ENCODE peak calls at places on chromosomes 4 and X, in ten cellular contexts. One of them, this sample, is unnamed.

GRCh38 chr4:124118061-124118460 is 594.5 kb downstream of the ANKRD50 start:
- DNase-seq in GM12878: no peak
- DNase-seq in mesenchymal stem cell: no peak
- DNase-seq in central memory CD8-positive, alpha-beta T cell: no peak
- DNase-seq in ureter: no peak
- DNase-seq in NCI-H1694 treated with DMSO at 0.1 percent for 48 hours: no peak
- DNase-seq in heart left ventricle: no peak
- DNase-seq in stimulated activated CD8-positive, alpha-beta memory T cell treated with anti-CD3 and anti-CD28 coated beads, Interleukin-15, amount 100 ng/mL, for 24 hours: no peak
- DNase-seq in T-helper 1 cell: no peak
- DNase-seq in H9: no peak
- DNase-seq in this sample: no peak

GRCh38 chr4:169791527-169792156 is 33.9 kb upstream of the HPF1 start:
- DNase-seq in mesenchymal stem cell: peak
- DNase-seq in stimulated activated CD8-positive, alpha-beta memory T cell treated with anti-CD3 and anti-CD28 coated beads, Interleukin-15, amount 100 ng/mL, for 24 hours: peak
- DNase-seq in NCI-H1694 treated with DMSO at 0.1 percent for 48 hours: peak
- DNase-seq in H9: peak
- DNase-seq in ureter: peak
- DNase-seq in heart left ventricle: peak
- DNase-seq in T-helper 1 cell: no peak
- DNase-seq in central memory CD8-positive, alpha-beta T cell: no peak
- DNase-seq in GM12878: no peak
- DNase-seq in this sample: no peak

GRCh38 chrX:69024931-69025330 is 140.3 kb downstream of the PJA1 start:
- DNase-seq in mesenchymal stem cell: peak
- DNase-seq in H9: peak
- DNase-seq in stimulated activated CD8-positive, alpha-beta memory T cell treated with anti-CD3 and anti-CD28 coated beads, Interleukin-15, amount 100 ng/mL, for 24 hours: no peak
- DNase-seq in ureter: peak
- DNase-seq in GM12878: no peak
- DNase-seq in heart left ventricle: peak
- DNase-seq in T-helper 1 cell: no peak
- DNase-seq in central memory CD8-positive, alpha-beta T cell: no peak
- DNase-seq in NCI-H1694 treated with DMSO at 0.1 percent for 48 hours: no peak
- DNase-seq in this sample: no peak

GRCh38 chr4:177511611-177512010 is 69.4 kb upstream of the AGA start:
- DNase-seq in NCI-H1694 treated with DMSO at 0.1 percent for 48 hours: no peak
- DNase-seq in central memory CD8-positive, alpha-beta T cell: no peak
- DNase-seq in mesenchymal stem cell: no peak
- DNase-seq in GM12878: no peak
- DNase-seq in ureter: peak
- DNase-seq in stimulated activated CD8-positive, alpha-beta memory T cell treated with anti-CD3 and anti-CD28 coated beads, Interleukin-15, amount 100 ng/mL, for 24 hours: no peak
- DNase-seq in H9: no peak
- DNase-seq in heart left ventricle: no peak
- DNase-seq in T-helper 1 cell: no peak
- DNase-seq in this sample: no peak

GRCh38 chr4:1200425-1201035 is 28.1 kb upstream of the SPON2 start:
- DNase-seq in mesenchymal stem cell: peak
- DNase-seq in stimulated activated CD8-positive, alpha-beta memory T cell treated with anti-CD3 and anti-CD28 coated beads, Interleukin-15, amount 100 ng/mL, for 24 hours: no peak
- DNase-seq in ureter: peak
- DNase-seq in central memory CD8-positive, alpha-beta T cell: no peak
- DNase-seq in H9: peak
- DNase-seq in GM12878: no peak
- DNase-seq in NCI-H1694 treated with DMSO at 0.1 percent for 48 hours: peak
- DNase-seq in T-helper 1 cell: no peak
- DNase-seq in heart left ventricle: peak
- DNase-seq in this sample: peak

GRCh38 chr4:47686294-47686872 is 151.5 kb downstream of the CORIN start:
- DNase-seq in T-helper 1 cell: peak
- DNase-seq in heart left ventricle: peak
- DNase-seq in mesenchymal stem cell: peak
- DNase-seq in central memory CD8-positive, alpha-beta T cell: peak
- DNase-seq in stimulated activated CD8-positive, alpha-beta memory T cell treated with anti-CD3 and anti-CD28 coated beads, Interleukin-15, amount 100 ng/mL, for 24 hours: peak
- DNase-seq in H9: peak
- DNase-seq in GM12878: peak
- DNase-seq in NCI-H1694 treated with DMSO at 0.1 percent for 48 hours: peak
- DNase-seq in ureter: no peak
- DNase-seq in this sample: peak

GRCh38 chr4:52939739-52940138 is 77.6 kb downstream of the RASL11B start:
- DNase-seq in T-helper 1 cell: no peak
- DNase-seq in ureter: no peak
- DNase-seq in stimulated activated CD8-positive, alpha-beta memory T cell treated with anti-CD3 and anti-CD28 coated beads, Interleukin-15, amount 100 ng/mL, for 24 hours: no peak
- DNase-seq in heart left ventricle: no peak
- DNase-seq in mesenchymal stem cell: no peak
- DNase-seq in GM12878: no peak
- DNase-seq in H9: no peak
- DNase-seq in central memory CD8-positive, alpha-beta T cell: no peak
- DNase-seq in NCI-H1694 treated with DMSO at 0.1 percent for 48 hours: peak
- DNase-seq in this sample: no peak

GRCh38 chr4:109609431-109609830 is 49.4 kb downstream of the MCUB start:
- DNase-seq in NCI-H1694 treated with DMSO at 0.1 percent for 48 hours: no peak
- DNase-seq in ureter: no peak
- DNase-seq in T-helper 1 cell: no peak
- DNase-seq in GM12878: no peak
- DNase-seq in H9: no peak
- DNase-seq in heart left ventricle: no peak
- DNase-seq in central memory CD8-positive, alpha-beta T cell: no peak
- DNase-seq in stimulated activated CD8-positive, alpha-beta memory T cell treated with anti-CD3 and anti-CD28 coated beads, Interleukin-15, amount 100 ng/mL, for 24 hours: no peak
- DNase-seq in mesenchymal stem cell: no peak
- DNase-seq in this sample: no peak

GRCh38 chrX:149962859-149963757 is 24.8 kb upstream of the EOLA2 start:
- DNase-seq in mesenchymal stem cell: peak
- DNase-seq in central memory CD8-positive, alpha-beta T cell: no peak
- DNase-seq in heart left ventricle: peak
- DNase-seq in T-helper 1 cell: no peak
- DNase-seq in H9: peak
- DNase-seq in stimulated activated CD8-positive, alpha-beta memory T cell treated with anti-CD3 and anti-CD28 coated beads, Interleukin-15, amount 100 ng/mL, for 24 hours: no peak
- DNase-seq in GM12878: peak
- DNase-seq in ureter: no peak
- DNase-seq in NCI-H1694 treated with DMSO at 0.1 percent for 48 hours: peak
- DNase-seq in this sample: no peak

GRCh38 chrX:49019050-49019449 is 17.0 kb upstream of the GRIPAP1 start:
- DNase-seq in T-helper 1 cell: no peak
- DNase-seq in ureter: no peak
- DNase-seq in mesenchymal stem cell: no peak
- DNase-seq in heart left ventricle: no peak
- DNase-seq in GM12878: no peak
- DNase-seq in central memory CD8-positive, alpha-beta T cell: no peak
- DNase-seq in H9: no peak
- DNase-seq in NCI-H1694 treated with DMSO at 0.1 percent for 48 hours: no peak
- DNase-seq in stimulated activated CD8-positive, alpha-beta memory T cell treated with anti-CD3 and anti-CD28 coated beads, Interleukin-15, amount 100 ng/mL, for 24 hours: no peak
- DNase-seq in this sample: no peak

GRCh38 chrX:22629105-22629725 is 356.5 kb downstream of the CBLL2 start:
- DNase-seq in heart left ventricle: no peak
- DNase-seq in T-helper 1 cell: no peak
- DNase-seq in central memory CD8-positive, alpha-beta T cell: no peak
- DNase-seq in H9: no peak
- DNase-seq in mesenchymal stem cell: peak
- DNase-seq in ureter: no peak
- DNase-seq in NCI-H1694 treated with DMSO at 0.1 percent for 48 hours: no peak
- DNase-seq in GM12878: no peak
- DNase-seq in stimulated activated CD8-positive, alpha-beta memory T cell treated with anti-CD3 and anti-CD28 coated beads, Interleukin-15, amount 100 ng/mL, for 24 hours: no peak
- DNase-seq in this sample: no peak

GRCh38 chr4:26782168-26782829 is 78.3 kb upstream of the STIM2 start:
- DNase-seq in ureter: no peak
- DNase-seq in stimulated activated CD8-positive, alpha-beta memory T cell treated with anti-CD3 and anti-CD28 coated beads, Interleukin-15, amount 100 ng/mL, for 24 hours: no peak
- DNase-seq in NCI-H1694 treated with DMSO at 0.1 percent for 48 hours: no peak
- DNase-seq in central memory CD8-positive, alpha-beta T cell: no peak
- DNase-seq in mesenchymal stem cell: no peak
- DNase-seq in T-helper 1 cell: no peak
- DNase-seq in GM12878: no peak
- DNase-seq in H9: no peak
- DNase-seq in heart left ventricle: no peak
- DNase-seq in this sample: no peak

GRCh38 chr4:560061-560460 is 16.0 kb downstream of the TMEM271 start:
- DNase-seq in NCI-H1694 treated with DMSO at 0.1 percent for 48 hours: no peak
- DNase-seq in T-helper 1 cell: no peak
- DNase-seq in ureter: no peak
- DNase-seq in central memory CD8-positive, alpha-beta T cell: no peak
- DNase-seq in GM12878: no peak
- DNase-seq in H9: no peak
- DNase-seq in mesenchymal stem cell: no peak
- DNase-seq in heart left ventricle: no peak
- DNase-seq in stimulated activated CD8-positive, alpha-beta memory T cell treated with anti-CD3 and anti-CD28 coated beads, Interleukin-15, amount 100 ng/mL, for 24 hours: no peak
- DNase-seq in this sample: no peak

GRCh38 chr4:76811604-76812412 is 86.1 kb downstream of the SOWAHB start:
- DNase-seq in T-helper 1 cell: no peak
- DNase-seq in ureter: no peak
- DNase-seq in NCI-H1694 treated with DMSO at 0.1 percent for 48 hours: no peak
- DNase-seq in heart left ventricle: peak
- DNase-seq in H9: peak
- DNase-seq in central memory CD8-positive, alpha-beta T cell: no peak
- DNase-seq in stimulated activated CD8-positive, alpha-beta memory T cell treated with anti-CD3 and anti-CD28 coated beads, Interleukin-15, amount 100 ng/mL, for 24 hours: no peak
- DNase-seq in mesenchymal stem cell: peak
- DNase-seq in GM12878: no peak
- DNase-seq in this sample: no peak

GRCh38 chrX:2767631-2768455 is 16.0 kb downstream of the XG start:
- DNase-seq in central memory CD8-positive, alpha-beta T cell: no peak
- DNase-seq in NCI-H1694 treated with DMSO at 0.1 percent for 48 hours: no peak
- DNase-seq in heart left ventricle: peak
- DNase-seq in T-helper 1 cell: no peak
- DNase-seq in mesenchymal stem cell: peak
- DNase-seq in GM12878: no peak
- DNase-seq in stimulated activated CD8-positive, alpha-beta memory T cell treated with anti-CD3 and anti-CD28 coated beads, Interleukin-15, amount 100 ng/mL, for 24 hours: no peak
- DNase-seq in H9: peak
- DNase-seq in ureter: peak
- DNase-seq in this sample: no peak

GRCh38 chrX:149567621-149568417 is 18.1 kb upstream of the HSFX3 start:
- DNase-seq in mesenchymal stem cell: no peak
- DNase-seq in stimulated activated CD8-positive, alpha-beta memory T cell treated with anti-CD3 and anti-CD28 coated beads, Interleukin-15, amount 100 ng/mL, for 24 hours: no peak
- DNase-seq in central memory CD8-positive, alpha-beta T cell: no peak
- DNase-seq in ureter: peak
- DNase-seq in T-helper 1 cell: no peak
- DNase-seq in NCI-H1694 treated with DMSO at 0.1 percent for 48 hours: no peak
- DNase-seq in GM12878: no peak
- DNase-seq in heart left ventricle: no peak
- DNase-seq in H9: no peak
- DNase-seq in this sample: no peak

GRCh38 chrX:110180176-110180927 is 137.5 kb downstream of the AMMECR1 start:
- DNase-seq in ureter: no peak
- DNase-seq in mesenchymal stem cell: peak
- DNase-seq in NCI-H1694 treated with DMSO at 0.1 percent for 48 hours: no peak
- DNase-seq in GM12878: no peak
- DNase-seq in T-helper 1 cell: no peak
- DNase-seq in stimulated activated CD8-positive, alpha-beta memory T cell treated with anti-CD3 and anti-CD28 coated beads, Interleukin-15, amount 100 ng/mL, for 24 hours: no peak
- DNase-seq in heart left ventricle: no peak
- DNase-seq in central memory CD8-positive, alpha-beta T cell: no peak
- DNase-seq in H9: no peak
- DNase-seq in this sample: no peak

GRCh38 chr4:117400039-117400835 is 314.9 kb upstream of the TRAM1L1 start:
- DNase-seq in H9: no peak
- DNase-seq in NCI-H1694 treated with DMSO at 0.1 percent for 48 hours: no peak
- DNase-seq in T-helper 1 cell: no peak
- DNase-seq in central memory CD8-positive, alpha-beta T cell: no peak
- DNase-seq in heart left ventricle: no peak
- DNase-seq in ureter: no peak
- DNase-seq in stimulated activated CD8-positive, alpha-beta memory T cell treated with anti-CD3 and anti-CD28 coated beads, Interleukin-15, amount 100 ng/mL, for 24 hours: no peak
- DNase-seq in GM12878: no peak
- DNase-seq in mesenchymal stem cell: peak
- DNase-seq in this sample: no peak

GRCh38 chr4:174926958-174927357 is 8.8 kb downstream of the ADAM29 start:
- DNase-seq in ureter: no peak
- DNase-seq in H9: no peak
- DNase-seq in heart left ventricle: no peak
- DNase-seq in T-helper 1 cell: no peak
- DNase-seq in central memory CD8-positive, alpha-beta T cell: no peak
- DNase-seq in GM12878: no peak
- DNase-seq in stimulated activated CD8-positive, alpha-beta memory T cell treated with anti-CD3 and anti-CD28 coated beads, Interleukin-15, amount 100 ng/mL, for 24 hours: no peak
- DNase-seq in NCI-H1694 treated with DMSO at 0.1 percent for 48 hours: no peak
- DNase-seq in mesenchymal stem cell: no peak
- DNase-seq in this sample: no peak